ENCODE peak calls at places on chromosomes 3 and 15, in seven cellular contexts. S, O, U, L, K, J and P are unnamed samples.

GRCh38 chr15:41919201-41919820 is 25.5 kb upstream of the SPTBN5 start:
- DNase-seq in J (no peak), O (no peak), L (no peak), K (no peak), U (no peak), S (no peak), P (peak)

GRCh38 chr3:138303474-138303873 is 26.2 kb downstream of the NME9 start:
- DNase-seq in S (no peak), L (no peak), O (no peak), J (no peak), U (no peak), K (no peak), P (no peak)

GRCh38 chr3:62723636-62724217 is 151.5 kb downstream of the CADPS start:
- DNase-seq in J (no peak), U (no peak), L (peak), S (peak), K (no peak), O (no peak), P (no peak)

GRCh38 chr3:72155391-72156064 is 370.6 kb upstream of the PROK2 start:
- DNase-seq in J (no peak), L (no peak), U (peak), O (no peak), K (peak), S (no peak), P (peak)

GRCh38 chr3:59237121-59237520 is 187.3 kb upstream of the CFAP20DC start:
- DNase-seq in K (no peak), O (no peak), L (no peak), U (peak), S (no peak), J (no peak), P (no peak)

GRCh38 chr15:95843241-95843851 is 487.2 kb upstream of the NR2F2 start:
- DNase-seq in J (no peak), K (no peak), U (no peak), L (no peak), O (no peak), S (no peak), P (peak)

GRCh38 chr15:100784493-100785180 is 95.0 kb upstream of the ALDH1A3 start:
- DNase-seq in O (no peak), S (no peak), U (no peak), J (no peak), K (no peak), L (no peak), P (no peak)

GRCh38 chr3:48402907-48403306 is 27.0 kb downstream of the PLXNB1 start:
- DNase-seq in J (no peak), O (no peak), L (no peak), S (no peak), K (no peak), U (no peak), P (no peak)

GRCh38 chr15:70523634-70524033 is 239.7 kb downstream of the UACA start:
- DNase-seq in S (peak), J (no peak), L (no peak), U (no peak), O (no peak), K (no peak), P (no peak)

GRCh38 chr3:14432996-14433572 is 30.7 kb downstream of the SLC6A6 start:
- DNase-seq in U (no peak), J (no peak), K (no peak), O (no peak), S (no peak), L (no peak), P (no peak)

GRCh38 chr3:146504546-146505197 is 35.3 kb upstream of the PLSCR2 start:
- DNase-seq in K (peak), U (no peak), O (no peak), S (peak), J (peak), L (no peak), P (peak)

DNA sequence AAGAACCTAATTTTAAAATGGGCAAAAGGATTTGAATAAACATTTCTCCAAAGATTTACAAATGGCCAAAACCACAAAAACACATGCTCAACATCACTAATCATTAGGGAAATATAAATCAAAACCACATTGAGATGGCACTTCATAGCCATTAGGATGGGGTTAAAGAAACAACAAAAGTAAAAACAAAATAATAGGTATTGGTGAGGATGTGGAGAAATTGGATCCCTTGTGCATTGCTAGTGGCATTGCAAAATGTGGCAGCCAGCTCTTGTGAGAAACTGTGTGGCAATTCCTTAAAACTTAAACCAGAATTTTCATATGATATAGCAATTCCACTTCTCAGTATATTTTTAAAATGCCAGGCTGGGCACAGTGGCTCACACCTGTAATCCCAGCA is 126.5 kb downstream of the STT3B start:
- DNase-seq in O (no peak), K (no peak), J (no peak), S (no peak), L (no peak), U (no peak), P (no peak)
- H2BK120ac ChIP-seq in O (no peak), K (no peak), J (no peak), S (no peak), L (no peak), U (no peak), P (no peak)

GRCh38 chr15:31781261-31781660 is 249.1 kb upstream of the CHRNA7 start:
- DNase-seq in L (no peak), O (no peak), K (no peak), J (no peak), U (no peak), S (no peak), P (no peak)
- H2AK5ac ChIP-seq in L (no peak), O (no peak), K (no peak), J (no peak), U (no peak), S (no peak), P (no peak)

GRCh38 chr3:130705501-130705900 is 41.1 kb downstream of the PIK3R4 start:
- DNase-seq in J (no peak), U (no peak), L (no peak), S (no peak), K (no peak), O (no peak), P (no peak)

GRCh38 chr3:130702985-130703384 is 43.6 kb downstream of the PIK3R4 start:
- DNase-seq in U (no peak), J (no peak), L (no peak), S (no peak), K (no peak), O (no peak), P (no peak)

GRCh38 chr3:130700541-130700940 is 46.1 kb downstream of the PIK3R4 start:
- DNase-seq in L (no peak), S (no peak), K (no peak), J (no peak), O (no peak), U (peak), P (no peak)

DNA sequence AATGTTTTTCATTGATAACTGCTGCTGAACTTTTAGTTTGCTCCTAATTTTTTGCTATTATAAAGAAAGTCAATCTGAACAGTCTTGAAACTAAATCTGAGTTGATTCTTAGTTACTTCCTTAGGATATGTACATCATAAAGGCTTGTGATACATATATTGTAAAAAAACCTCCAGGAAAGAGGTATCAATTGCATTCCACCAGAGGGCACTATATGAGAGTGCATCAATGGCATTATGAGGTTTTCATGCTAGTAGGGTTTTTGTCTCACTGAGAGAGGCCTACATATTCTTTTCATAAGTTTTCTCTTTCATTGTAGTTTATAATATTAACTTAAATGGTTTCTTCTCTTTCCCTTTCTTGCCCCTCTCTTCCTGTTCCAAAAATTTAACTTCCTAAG is 46.9 kb downstream of the PIK3R4 start:
- DNase-seq in O (no peak), L (no peak), S (no peak), K (no peak), J (peak), U (peak), P (peak)
- H2BK5ac ChIP-seq in O (no peak), L (no peak), S (no peak), K (no peak), J (no peak), U (no peak), P (no peak)

GRCh38 chr3:9765865-9766264 is 3.9 kb downstream of the CAMK1 start:
- DNase-seq in L (peak), S (peak), U (no peak), O (no peak), J (peak), K (no peak), P (no peak)

GRCh38 chr3:9767418-9767817 is 2.3 kb downstream of the CAMK1 start:
- DNase-seq in J (no peak), L (no peak), S (no peak), K (no peak), U (no peak), O (no peak), P (no peak)

GRCh38 chr3:9761919-9762318 is 7.8 kb downstream of the CAMK1 start:
- DNase-seq in L (no peak), O (no peak), U (no peak), K (no peak), J (no peak), S (no peak), P (no peak)

GRCh38 chr3:9760779-9761505 is 8.8 kb downstream of the CAMK1 start:
- DNase-seq in U (no peak), S (no peak), J (no peak), K (no peak), L (no peak), O (no peak), P (no peak)

GRCh38 chr3:9762871-9763270 is 6.9 kb downstream of the CAMK1 start:
- DNase-seq in J (no peak), K (no peak), U (no peak), L (no peak), S (no peak), O (no peak), P (no peak)
- H2BK120ac ChIP-seq in J (no peak), K (no peak), U (no peak), L (no peak), S (no peak), O (no peak), P (no peak)

DNA sequence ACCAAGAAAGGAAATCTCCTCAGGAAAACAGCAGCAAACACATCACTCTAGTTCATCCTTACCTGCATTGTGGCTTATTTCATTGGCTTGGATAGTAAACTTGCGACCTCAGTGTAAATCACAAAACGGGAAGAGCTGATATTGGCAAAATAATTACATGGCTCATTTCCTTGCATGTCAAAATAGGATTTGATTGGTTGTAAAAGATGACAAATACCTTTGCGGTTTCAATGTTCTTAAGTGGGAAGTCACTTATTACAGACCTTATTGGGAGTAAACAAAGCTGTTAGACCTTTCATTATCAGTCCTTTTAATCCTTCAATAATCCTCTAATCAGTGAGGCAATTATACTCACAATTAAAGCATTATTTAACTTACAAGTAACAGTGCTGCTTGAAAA is 590.6 kb downstream of the MAGI1 start:
- DNase-seq in J (peak), L (no peak), K (no peak), U (no peak), S (no peak), O (no peak), P (no peak)
- H2AK5ac ChIP-seq in J (no peak), L (no peak), K (no peak), U (no peak), S (no peak), O (no peak), P (no peak)

DNA sequence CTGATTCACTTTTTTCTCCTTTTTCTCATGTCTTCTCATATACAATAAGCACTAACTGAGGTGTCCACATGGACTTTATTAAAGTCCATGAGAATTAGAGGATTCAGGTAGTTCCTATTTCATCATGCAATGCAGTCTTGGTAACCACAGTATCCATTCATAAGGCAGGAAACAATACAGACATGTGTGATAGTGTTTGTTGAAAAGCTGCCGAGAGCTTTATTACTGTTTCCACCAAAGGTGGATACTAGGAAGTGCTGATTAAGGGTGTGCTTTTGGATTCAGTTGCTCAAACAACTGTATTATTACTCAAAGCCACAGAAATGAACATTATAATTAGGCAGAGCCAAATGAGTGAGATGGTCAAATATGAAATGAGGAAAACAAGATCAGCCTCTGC is 5.3 kb downstream of the CASR start:
- DNase-seq in S (no peak), U (no peak), L (no peak), K (no peak), J (no peak), O (no peak), P (no peak)
- H2BK5ac ChIP-seq in S (no peak), U (no peak), L (no peak), K (no peak), J (no peak), O (no peak), P (no peak)

GRCh38 chr15:76776480-76776879 is 128.7 kb downstream of the SCAPER start:
- DNase-seq in U (no peak), L (no peak), O (no peak), K (no peak), S (no peak), J (no peak), P (no peak)
- H2BK120ac ChIP-seq in U (no peak), L (no peak), O (no peak), K (no peak), S (no peak), J (no peak), P (no peak)